ENCODE peak calls at places on chromosome 19, in six cellular contexts. V is type B pancreatic cell, T is natural killer cell, L is heart right ventricle, E is thoracic aorta, A is A549. I is an unnamed sample.

GRCh38 chr19:50922316-50922853 is 11.2 kb upstream of the KLK4 start:
- DNase-seq in V (peak; percentile 85), T (peak; percentile 57), L (peak; percentile 69), E (no peak), A (peak; percentile 91), I (peak; percentile 65)

GRCh38 chr19:52638601-52639000 is 446 bp upstream of the ZNF83 start:
- DNase-seq in V (no peak), T (peak; percentile 16), L (peak; percentile 6), E (no peak), A (no peak), I (no peak)

GRCh38 chr19:58544591-58545285 is 874 bp downstream of the TRIM28 start:
- DNase-seq in V (no peak), T (no peak), L (no peak), E (no peak), A (peak; percentile 75), I (peak; percentile 64)

GRCh38 chr19:16931306-16931705 is 42.5 kb downstream of the F2RL3 start:
- DNase-seq in V (no peak), T (no peak), L (no peak), E (no peak), A (no peak), I (peak; percentile 19)

GRCh38 chr19:8585894-8586750 is 8.9 kb upstream of the MYO1F start:
- DNase-seq in V (peak; percentile 80), T (no peak), L (no peak), E (no peak), A (no peak), I (no peak)

GRCh38 chr19:10155834-10156233 is 36.1 kb upstream of the EIF3G start:
- DNase-seq in V (no peak), T (no peak), L (no peak), E (no peak), A (no peak), I (no peak)

GRCh38 chr19:35828694-35829301 is 16.2 kb upstream of the PRODH2 start:
- DNase-seq in V (peak; percentile 80), T (peak; percentile 45), L (peak; percentile 65), E (no peak), A (peak; percentile 70), I (no peak)

GRCh38 chr19:51123381-51124186 is 1.1 kb upstream of the SIGLEC9 start:
- DNase-seq in V (no peak), T (peak; percentile 61), L (no peak), E (no peak), A (no peak), I (peak; percentile 88)

GRCh38 chr19:31350033-31350692 is 927 bp upstream of the TSHZ3 start:
- DNase-seq in V (no peak), T (no peak), L (peak; percentile 51), E (no peak), A (no peak), I (no peak)

GRCh38 chr19:6221220-6221877 is 58.4 kb downstream of the MLLT1 start:
- DNase-seq in V (no peak), T (no peak), L (no peak), E (no peak), A (no peak), I (peak; percentile 40)

GRCh38 chr19:4730740-4731171 is 7.1 kb upstream of the DPP9 start:
- DNase-seq in V (no peak), T (peak; percentile 49), L (no peak), E (no peak), A (peak; percentile 31), I (no peak)

GRCh38 chr19:4737955-4738580 is 14.4 kb upstream of the DPP9 start:
- DNase-seq in V (no peak), T (no peak), L (no peak), E (no peak), A (no peak), I (no peak)

GRCh38 chr19:4732680-4733114 is 9.1 kb upstream of the DPP9 start:
- DNase-seq in V (no peak), T (no peak), L (peak; percentile 44), E (no peak), A (peak; percentile 57), I (no peak)

GRCh38 chr19:4738734-4739133 is 15.1 kb upstream of the DPP9 start:
- DNase-seq in V (no peak), T (no peak), L (no peak), E (no peak), A (no peak), I (no peak)

GRCh38 chr19:4733755-4734345 is 10.2 kb upstream of the DPP9 start:
- DNase-seq in V (no peak), T (no peak), L (no peak), E (no peak), A (no peak), I (no peak)
- TF ChIP-seq CTCF in V (no peak), T (no peak), L (no peak), E (no peak), A (no peak), I (no peak)

GRCh38 chr19:15248106-15248505 is 15.9 kb upstream of the EPHX3 start:
- DNase-seq in V (no peak), T (no peak), L (peak; percentile 68), E (no peak), A (no peak), I (no peak)

GRCh38 chr19:15249912-15250634 is 17.8 kb upstream of the EPHX3 start:
- DNase-seq in V (no peak), T (no peak), L (peak; percentile 79), E (peak; percentile 48), A (no peak), I (no peak)

GRCh38 chr19:15250635-15250993 is 18.4 kb upstream of the EPHX3 start:
- DNase-seq in V (no peak), T (no peak), L (no peak), E (no peak), A (no peak), I (no peak)

GRCh38 chr19:15248648-15249559 is 16.7 kb upstream of the EPHX3 start:
- DNase-seq in V (no peak), T (no peak), L (peak; percentile 88), E (peak; percentile 64), A (peak; percentile 77), I (no peak)

GRCh38 chr19:15249560-15249874 is 17.3 kb upstream of the EPHX3 start:
- DNase-seq in V (no peak), T (no peak), L (no peak), E (no peak), A (no peak), I (no peak)
- TF ChIP-seq CTCF in V (no peak), T (no peak), L (no peak), E (no peak), A (no peak), I (no peak)

GRCh38 chr19:49809155-49809986 is 3.7 kb downstream of the FUZ start:
- DNase-seq in V (no peak), T (peak; percentile 65), L (peak; percentile 64), E (no peak), A (peak; percentile 60), I (peak; percentile 67)
- TF ChIP-seq CTCF in V (no peak), T (no peak), L (peak; percentile 6), E (no peak), A (peak; percentile 15), I (no peak)

DNA sequence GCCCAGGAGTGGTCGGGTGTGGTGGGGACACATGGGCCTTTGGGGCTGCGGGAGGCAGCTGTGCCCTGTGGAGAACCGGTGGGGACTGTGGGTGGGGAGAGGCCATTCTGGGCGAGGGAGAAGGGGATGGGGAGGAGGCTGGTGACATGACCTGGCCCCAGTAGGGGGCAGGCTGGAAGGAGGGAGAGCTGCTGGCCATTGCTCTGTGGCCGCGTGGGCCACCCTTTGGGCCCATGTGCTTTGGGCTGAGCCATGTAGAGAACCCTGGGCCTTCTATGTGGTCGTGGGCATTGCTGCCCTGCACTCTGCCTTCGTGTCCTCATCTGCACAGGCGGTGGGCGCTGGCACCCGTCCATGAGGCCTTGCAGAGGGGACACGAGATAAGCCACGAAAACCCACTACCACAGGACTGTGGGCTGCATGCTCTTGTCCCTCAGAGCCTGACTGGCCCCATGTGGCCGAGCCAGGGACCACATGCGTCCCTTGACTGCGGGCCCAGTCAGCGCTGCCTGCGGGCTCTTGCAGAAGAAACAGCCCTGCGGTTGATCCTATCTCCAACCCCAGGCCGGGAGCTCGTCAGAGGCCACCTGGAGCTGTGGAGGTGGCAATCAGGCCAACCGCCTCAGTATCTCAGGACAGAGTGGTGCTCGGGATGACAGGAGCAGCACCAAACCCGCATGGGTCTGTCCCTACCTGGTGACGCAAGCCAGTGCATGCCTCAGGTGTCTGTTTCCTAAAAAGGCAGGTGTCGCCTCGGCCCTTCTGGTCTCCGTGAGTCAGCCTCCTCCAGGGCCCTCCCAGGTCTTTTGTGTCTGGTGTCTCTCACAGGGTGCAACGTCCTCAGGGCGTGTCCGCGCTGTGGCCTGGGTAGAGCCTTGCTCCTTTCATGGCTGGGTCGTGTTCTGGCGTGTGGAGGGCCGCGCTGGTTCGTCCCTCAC is 14.3 kb downstream of the FZR1 start:
- DNase-seq in V (no peak), T (no peak), L (no peak), E (no peak), A (no peak), I (no peak)
- TF ChIP-seq CTCF in V (peak; percentile 22), T (no peak), L (no peak), E (no peak), A (no peak), I (no peak)

GRCh38 chr19:29670255-29670654 is 5.0 kb downstream of the PLEKHF1 start:
- DNase-seq in V (no peak), T (no peak), L (no peak), E (no peak), A (no peak), I (no peak)

GRCh38 chr19:29673451-29674371 is 8.4 kb downstream of the PLEKHF1 start:
- DNase-seq in V (no peak), T (no peak), L (no peak), E (no peak), A (no peak), I (no peak)

GRCh38 chr19:29672319-29672932 is 7.2 kb downstream of the PLEKHF1 start:
- DNase-seq in V (no peak), T (no peak), L (no peak), E (no peak), A (no peak), I (no peak)

GRCh38 chr19:29672933-29673336 is 7.7 kb downstream of the PLEKHF1 start:
- DNase-seq in V (no peak), T (peak; percentile 83), L (no peak), E (no peak), A (no peak), I (no peak)

DNA sequence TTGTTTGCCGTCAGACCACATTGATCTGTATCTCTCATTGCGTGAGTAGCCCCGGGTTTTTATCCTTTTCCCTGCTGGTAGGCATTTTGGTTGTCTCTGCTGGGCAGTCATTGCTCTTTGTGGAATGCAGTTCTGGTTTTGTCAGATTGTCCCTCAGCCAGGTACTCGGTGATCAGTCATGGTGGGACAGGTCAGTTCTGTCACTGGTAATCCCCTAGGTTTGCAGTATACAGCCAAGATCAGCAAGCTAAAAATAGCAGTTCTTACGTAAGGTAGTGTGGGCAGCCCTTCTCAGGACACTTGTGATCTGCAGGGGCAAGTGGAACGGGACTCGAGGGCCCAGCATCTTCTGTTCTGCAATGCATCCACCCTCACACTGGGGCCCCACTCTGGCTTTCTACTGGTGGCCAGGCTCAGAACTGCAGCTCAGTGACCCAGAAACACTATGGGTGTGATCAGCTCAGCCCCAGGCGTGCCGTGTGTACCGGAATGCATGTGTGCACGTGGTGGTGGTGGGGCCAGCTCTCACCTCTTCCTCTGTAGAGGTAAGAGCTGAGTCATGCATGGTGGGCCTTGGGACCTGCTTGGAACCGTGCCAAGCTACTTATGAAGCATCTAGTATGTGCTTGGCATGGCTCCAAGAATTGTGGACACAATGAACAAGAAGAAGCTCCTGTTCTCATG is 6.3 kb downstream of the PLEKHF1 start:
- DNase-seq in V (no peak), T (peak; percentile 81), L (peak; percentile 46), E (peak; percentile 39), A (no peak), I (no peak)
- TF ChIP-seq CTCF in V (peak; percentile 49), T (peak; percentile 77), L (peak; percentile 18), E (peak; percentile 44), A (no peak), I (peak; percentile 33)

I was measured in CD14-positive monocyte.